ENCODE peak calls at places on chromosomes 1 and 21, in eight cellular contexts. F, N, G, R, I, L, E and U are unnamed samples.

GRCh38 chr1:217343907-217344306 is 287.0 kb downstream of the GPATCH2 start:
- DNase-seq in E (no peak), F (peak; percentile 9), N (no peak), R (no peak), L (no peak), I (no peak), G (no peak), U (no peak)

GRCh38 chr1:159941139-159941866 is 4.1 kb downstream of the IGSF9 start:
- DNase-seq in N (no peak), G (no peak), E (no peak), I (no peak), L (no peak), F (no peak), R (no peak), U (no peak)

GRCh38 chr1:55305735-55306134 is 90.6 kb upstream of the USP24 start:
- DNase-seq in E (no peak), G (no peak), N (no peak), L (no peak), I (no peak), R (peak; percentile 74), F (no peak), U (no peak)

GRCh38 chr1:236002572-236002971 is 62.3 kb downstream of the NID1 start:
- DNase-seq in G (no peak), L (no peak), E (no peak), I (no peak), F (no peak), N (no peak), R (no peak), U (no peak)

GRCh38 chr1:78554840-78555239 is 64.1 kb downstream of the PTGFR start:
- DNase-seq in L (no peak), G (no peak), R (no peak), N (no peak), I (no peak), E (no peak), F (no peak), U (no peak)

GRCh38 chr1:110234691-110235090 is 24.6 kb downstream of the KCNC4 start:
- DNase-seq in N (no peak), R (peak; percentile 63), I (no peak), F (no peak), G (no peak), L (no peak), E (no peak), U (no peak)

GRCh38 chr1:12028248-12028647 is 8.9 kb downstream of the MIIP start:
- DNase-seq in L (no peak), I (no peak), N (no peak), R (no peak), G (no peak), F (no peak), E (no peak), U (no peak)

GRCh38 chr21:17343055-17343454 is 169.8 kb upstream of the CXADR start:
- DNase-seq in R (peak; percentile 8), E (peak; percentile 16), L (no peak), G (no peak), I (no peak), N (peak; percentile 13), F (no peak), U (no peak)

GRCh38 chr1:228333739-228334115 is 72.9 kb downstream of the TRIM11 start:
- DNase-seq in I (no peak), F (no peak), R (no peak), N (no peak), G (no peak), E (no peak), L (no peak), U (no peak)

GRCh38 chr1:51627672-51628071 is 10.8 kb downstream of the OSBPL9 start:
- DNase-seq in L (no peak), N (peak; percentile 66), F (no peak), R (peak; percentile 54), I (no peak), E (no peak), G (no peak), U (no peak)

GRCh38 chr1:70567167-70567566 is 156.1 kb downstream of the CTH start:
- DNase-seq in G (no peak), I (no peak), R (no peak), E (no peak), N (no peak), F (no peak), L (no peak), U (no peak)
- TF ChIP-seq CTCF in G (no peak), I (no peak), R (no peak), E (no peak), N (no peak), F (no peak), L (no peak), U (no peak)

GRCh38 chr1:244050835-244051444 is at the start of gene ZBTB18:
- DNase-seq in E (no peak), G (no peak), N (peak; percentile 82), F (no peak), R (no peak), I (no peak), L (no peak), U (peak; percentile 34)
- TF ChIP-seq CTCF in E (no peak), G (no peak), N (no peak), F (no peak), R (no peak), I (no peak), L (no peak), U (no peak)

GRCh38 chr1:151693057-151693651 is 23.4 kb downstream of the CELF3 start:
- DNase-seq in L (no peak), E (no peak), F (no peak), N (peak; percentile 46), I (no peak), G (no peak), R (peak; percentile 41), U (no peak)
- TF ChIP-seq CTCF in L (peak; percentile 78), E (no peak), F (peak; percentile 35), N (peak; percentile 79), I (peak; percentile 42), G (peak; percentile 74), R (peak; percentile 68), U (peak; percentile 35)

GRCh38 chr1:182286761-182287160 is 104.8 kb downstream of the GLUL start:
- DNase-seq in E (no peak), L (no peak), F (no peak), R (no peak), N (no peak), G (no peak), I (no peak), U (no peak)
- TF ChIP-seq CTCF in E (no peak), L (no peak), F (no peak), R (no peak), N (no peak), G (no peak), I (no peak), U (no peak)

GRCh38 chr1:99737016-99737415 is 29.4 kb downstream of the FRRS1 start:
- DNase-seq in R (peak; percentile 51), F (no peak), E (peak; percentile 38), G (no peak), L (no peak), N (peak; percentile 78), I (no peak), U (no peak)

GRCh38 chr1:99738858-99739465 is 27.5 kb downstream of the FRRS1 start:
- DNase-seq in L (no peak), E (no peak), G (no peak), F (no peak), R (no peak), N (no peak), I (no peak), U (no peak)

GRCh38 chr1:99745061-99745460 is 21.4 kb downstream of the FRRS1 start:
- DNase-seq in E (no peak), L (no peak), I (no peak), R (no peak), N (no peak), G (no peak), F (no peak), U (no peak)

GRCh38 chr1:99735852-99736251 is 30.6 kb downstream of the FRRS1 start:
- DNase-seq in L (no peak), R (no peak), F (no peak), I (no peak), N (no peak), G (no peak), E (no peak), U (no peak)

DNA sequence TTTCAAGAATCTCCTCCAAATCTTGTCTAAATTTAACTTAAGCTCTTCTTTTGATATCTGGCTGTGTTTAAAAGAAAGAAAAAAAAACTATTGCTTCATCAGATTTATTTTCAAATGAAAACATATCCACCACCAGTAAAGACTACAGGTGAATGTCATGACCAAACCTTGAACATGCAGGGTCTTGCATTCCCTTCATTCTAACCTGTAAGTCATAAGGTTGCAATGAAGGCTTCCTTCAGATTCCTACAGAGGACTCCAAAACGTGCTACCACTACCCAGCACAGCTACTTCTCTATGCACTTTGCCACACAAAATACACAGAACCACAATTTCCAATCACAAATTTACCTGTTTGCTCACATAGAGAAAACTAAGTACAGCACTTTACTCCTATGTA is 26.3 kb downstream of the FRRS1 start:
- DNase-seq in R (peak; percentile 71), E (no peak), L (no peak), N (no peak), F (no peak), G (no peak), I (no peak), U (no peak)
- TF ChIP-seq CTCF in R (no peak), E (no peak), L (no peak), N (no peak), F (no peak), G (no peak), I (no peak), U (no peak)

DNA sequence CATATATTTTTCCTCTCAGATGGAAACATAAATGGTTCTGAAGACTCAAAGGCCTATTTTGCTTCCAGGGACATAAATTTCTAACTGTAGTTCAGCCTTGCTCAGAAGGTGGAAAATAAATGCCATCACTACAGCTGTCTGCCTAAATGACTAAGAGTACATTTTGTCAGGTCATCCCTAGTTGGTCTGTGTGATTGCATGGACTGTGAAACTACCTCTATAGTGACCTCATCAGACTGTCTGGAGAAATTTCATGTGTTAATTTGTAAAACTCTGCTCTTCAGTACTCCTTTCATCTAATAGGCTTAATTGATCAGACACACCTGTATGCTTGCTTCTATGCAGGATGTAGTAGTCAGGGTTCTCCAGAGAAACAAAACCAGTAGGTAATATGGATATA is 886.9 kb downstream of the AMY1C start:
- DNase-seq in I (no peak), E (no peak), R (peak; percentile 29), G (no peak), L (no peak), F (no peak), N (no peak), U (no peak)
- TF ChIP-seq CTCF in I (no peak), E (no peak), R (no peak), G (no peak), L (no peak), F (no peak), N (no peak), U (no peak)

DNA sequence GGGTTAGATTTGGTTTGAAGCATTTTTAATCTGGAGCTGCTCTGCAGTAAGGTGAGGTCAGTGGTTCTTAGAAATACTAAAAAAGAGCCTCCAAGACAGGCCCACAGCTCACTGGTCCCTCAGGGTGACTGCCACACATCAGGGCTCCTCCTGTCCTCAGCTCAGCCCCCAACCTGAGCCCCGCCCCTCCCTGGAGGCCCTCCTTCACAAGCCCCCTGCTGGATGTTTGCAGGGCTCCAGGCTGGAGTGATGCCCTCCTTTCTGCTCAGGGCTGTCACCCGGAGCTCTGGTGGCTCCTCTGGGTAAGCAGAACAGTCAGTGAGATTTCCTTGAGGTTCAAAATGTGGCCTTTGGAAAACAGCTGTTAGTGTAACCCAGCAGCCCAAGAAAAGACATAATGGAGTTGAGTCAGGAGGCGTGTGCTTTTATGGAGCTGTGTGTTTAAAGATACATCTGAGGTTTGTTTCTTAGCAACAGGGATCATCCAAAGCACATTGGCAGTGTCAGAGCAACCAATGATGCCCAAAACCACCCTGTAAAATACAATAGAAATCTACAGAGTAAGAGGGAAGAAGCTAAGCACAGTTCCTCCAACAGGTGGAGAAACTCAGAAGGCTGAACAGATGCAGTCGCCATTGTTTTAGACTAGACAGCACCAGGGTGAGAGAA is 21.4 kb downstream of the STUM start:
- DNase-seq in I (no peak), E (peak; percentile 61), L (no peak), G (no peak), N (no peak), R (no peak), F (no peak), U (peak; percentile 55)
- TF ChIP-seq CTCF in I (no peak), E (peak; percentile 29), L (peak; percentile 67), G (no peak), N (peak; percentile 32), R (no peak), F (no peak), U (no peak)